ENCODE peak calls at places on chromosomes 13 and 19, in eight cellular contexts. G, E, X, Y, W, A, O and P are unnamed samples.

GRCh38 chr13:31282741-31283455 is 83.1 kb downstream of the B3GLCT start:
- DNase-seq in E (no peak), O (no peak), A (no peak), G (no peak), X (no peak), Y (no peak), W (no peak), P (no peak)

GRCh38 chr13:99281811-99282263 is 23.7 kb upstream of the GPR18 start:
- DNase-seq in E (no peak), G (no peak), X (no peak), A (no peak), W (peak), O (peak), Y (no peak), P (no peak)

GRCh38 chr19:43674630-43674982 is 4.6 kb upstream of the PLAUR start:
- DNase-seq in W (no peak), A (no peak), X (no peak), E (no peak), Y (no peak), G (peak), O (peak), P (no peak)

GRCh38 chr19:4916292-4917082 is 7.2 kb downstream of the UHRF1 start:
- DNase-seq in O (no peak), W (no peak), X (no peak), Y (no peak), E (no peak), A (no peak), G (no peak), P (no peak)

GRCh38 chr13:46593403-46593802 is 40.4 kb downstream of the LRCH1 start:
- DNase-seq in X (no peak), E (no peak), A (no peak), W (no peak), G (no peak), Y (no peak), O (no peak), P (no peak)

GRCh38 chr19:5718579-5719273 is 1.2 kb downstream of the LONP1 start:
- DNase-seq in A (no peak), G (peak), E (peak), X (no peak), W (no peak), Y (no peak), O (peak), P (no peak)

GRCh38 chr13:34127523-34127922 is 309.6 kb downstream of the RFC3 start:
- DNase-seq in G (no peak), Y (no peak), A (no peak), E (no peak), X (no peak), O (no peak), W (no peak), P (no peak)

GRCh38 chr13:57314897-57315520 is 148.0 kb downstream of the PRR20E start:
- DNase-seq in Y (no peak), W (no peak), O (no peak), E (no peak), X (no peak), G (no peak), A (no peak), P (no peak)

GRCh38 chr19:30719189-30719990 is 347.2 kb downstream of the ZNF536 start:
- DNase-seq in A (peak), W (no peak), X (no peak), Y (peak), G (peak), O (peak), E (peak), P (no peak)

GRCh38 chr19:33201886-33202545 is 7.9 kb downstream of the LRP3 start:
- DNase-seq in A (no peak), E (no peak), X (no peak), Y (no peak), O (no peak), W (no peak), G (no peak), P (no peak)

GRCh38 chr13:37889102-37889501 is 19.5 kb upstream of the TRPC4 start:
- DNase-seq in G (no peak), W (no peak), X (no peak), E (no peak), A (no peak), Y (no peak), O (peak), P (no peak)

GRCh38 chr13:64793592-64793991 is 2436.5 kb downstream of the PCDH9 start:
- DNase-seq in O (no peak), G (no peak), Y (no peak), X (no peak), W (no peak), E (no peak), A (no peak), P (no peak)

GRCh38 chr13:31009166-31009565 is 76.7 kb downstream of the TEX26 start:
- DNase-seq in Y (no peak), A (no peak), X (no peak), W (no peak), G (no peak), E (peak), O (peak), P (no peak)

GRCh38 chr19:46521241-46521640 is 25.6 kb upstream of the PNMA8B start:
- DNase-seq in A (no peak), G (no peak), X (no peak), W (no peak), O (no peak), E (no peak), Y (no peak), P (no peak)

GRCh38 chr19:17334414-17335409 is at the start of gene ANO8:
- DNase-seq in G (peak), E (peak), W (peak), Y (peak), X (peak), A (peak), O (peak), P (peak)

GRCh38 chr19:778910-779653 is 18.2 kb upstream of the PTBP1 start:
- DNase-seq in W (peak), X (no peak), Y (peak), E (peak), A (peak), O (peak), G (peak), P (no peak)

GRCh38 chr19:16849168-16849567 is 20.0 kb downstream of the SIN3B start:
- DNase-seq in A (no peak), E (peak), W (no peak), G (no peak), X (no peak), Y (no peak), O (no peak), P (no peak)

GRCh38 chr19:4136680-4137088 is 12.8 kb upstream of the MAP2K2 start:
- DNase-seq in E (no peak), W (no peak), O (no peak), X (no peak), G (no peak), Y (no peak), A (no peak), P (no peak)

GRCh38 chr13:52848455-52849190 is at the start of gene PCDH8:
- DNase-seq in O (no peak), A (peak), W (no peak), Y (no peak), X (peak), E (no peak), G (no peak), P (no peak)

GRCh38 chr19:32407004-32407992 is 1.7 kb downstream of the DPY19L3 start:
- DNase-seq in E (peak), O (peak), W (no peak), A (no peak), G (no peak), X (peak), Y (peak), P (no peak)

GRCh38 chr13:108302279-108302678 is 32.8 kb downstream of the TNFSF13B start:
- DNase-seq in G (no peak), W (no peak), X (no peak), O (no peak), A (no peak), Y (no peak), E (peak), P (no peak)

GRCh38 chr19:14686411-14686810 is 3.4 kb upstream of the ZNF333 start:
- DNase-seq in G (no peak), O (peak), E (no peak), Y (no peak), A (no peak), X (no peak), W (no peak), P (no peak)

GRCh38 chr19:48609571-48610108 is 3.1 kb downstream of the SPACA4 start:
- DNase-seq in O (no peak), X (no peak), G (no peak), E (no peak), A (no peak), Y (no peak), W (no peak), P (no peak)

GRCh38 chr19:47157455-47158321 is 27.1 kb downstream of the SAE1 start:
- DNase-seq in A (peak), G (peak), E (peak), X (no peak), W (no peak), Y (no peak), O (no peak), P (peak)

GRCh38 chr13:79686441-79686840 is 205.5 kb downstream of the NDFIP2 start:
- DNase-seq in A (no peak), O (no peak), X (no peak), W (no peak), G (no peak), Y (no peak), E (no peak), P (no peak)

GRCh38 chr19:11435833-11436313 is 438 bp downstream of the PRKCSH start:
- DNase-seq in Y (no peak), W (no peak), X (no peak), A (peak), O (peak), E (peak), G (no peak), P (no peak)

GRCh38 chr19:17370026-17370587 is 7.0 kb downstream of the PLVAP start:
- DNase-seq in Y (no peak), X (peak), A (no peak), G (no peak), E (no peak), O (no peak), W (no peak), P (no peak)

GRCh38 chr13:98564204-98564603 is 12.7 kb downstream of the STK24 start:
- DNase-seq in A (no peak), X (no peak), W (peak), E (no peak), O (no peak), G (no peak), Y (no peak), P (no peak)

GRCh38 chr13:97921146-97921776 is 32.2 kb upstream of the IPO5 start:
- DNase-seq in G (no peak), E (no peak), O (no peak), W (no peak), X (no peak), A (no peak), Y (no peak), P (no peak)

GRCh38 chr13:89749888-89750287 is 1597.6 kb upstream of the MIR17HG start:
- DNase-seq in W (no peak), Y (no peak), E (no peak), A (no peak), G (no peak), O (no peak), X (no peak), P (no peak)

GRCh38 chr13:80363890-80364503 is 23.1 kb upstream of the SPRY2 start:
- DNase-seq in A (no peak), W (no peak), O (peak), E (peak), Y (no peak), G (peak), X (no peak), P (no peak)

GRCh38 chr13:45456196-45456972 is 8.4 kb upstream of the COG3 start:
- DNase-seq in G (peak), E (peak), A (no peak), W (no peak), Y (no peak), X (no peak), O (peak), P (no peak)

GRCh38 chr19:18697680-18698079 is 14.2 kb downstream of the CRTC1 start:
- DNase-seq in X (peak), A (no peak), E (no peak), W (no peak), O (no peak), Y (no peak), G (no peak), P (no peak)

GRCh38 chr19:19115954-19116353 is 22.3 kb downstream of the TMEM161A start:
- DNase-seq in G (peak), A (peak), Y (no peak), W (no peak), E (no peak), X (no peak), O (peak), P (no peak)

GRCh38 chr13:45554604-45555109 is 60.9 kb downstream of the ERICH6B start:
- DNase-seq in G (no peak), O (no peak), A (no peak), Y (no peak), W (no peak), E (no peak), X (no peak), P (no peak)

GRCh38 chr13:20711301-20712044 is 8.0 kb downstream of the IL17D start:
- DNase-seq in O (no peak), G (no peak), E (no peak), X (no peak), W (peak), Y (no peak), A (no peak), P (no peak)

GRCh38 chr19:29612801-29613595 is 6.9 kb downstream of the POP4 start:
- DNase-seq in E (no peak), A (no peak), G (no peak), W (no peak), Y (no peak), X (no peak), O (no peak), P (no peak)

GRCh38 chr13:39957868-39958676 is 302.6 kb downstream of the COG6 start:
- DNase-seq in Y (no peak), O (no peak), E (no peak), W (no peak), G (no peak), A (no peak), X (no peak), P (no peak)

GRCh38 chr19:38037151-38037611 is 130.2 kb downstream of the SIPA1L3 start:
- DNase-seq in O (no peak), W (no peak), X (no peak), E (no peak), G (no peak), A (no peak), Y (no peak), P (no peak)

GRCh38 chr19:31318790-31319189 is 30.4 kb downstream of the TSHZ3 start:
- DNase-seq in Y (no peak), G (no peak), E (no peak), O (no peak), X (no peak), A (no peak), W (no peak), P (no peak)